ENCODE peak calls at places on chromosomes 16 and 17, in six cellular contexts. L, Y, V, Z, O and I are unnamed samples.

GRCh38 chr17:28716740-28717577 is 709 bp downstream of the RAB34 start:
- DNase-seq in Z (no peak), O (peak; percentile 66), L (no peak), Y (peak; percentile 88), V (peak; percentile 82), I (no peak)

GRCh38 chr17:34178047-34178446 is 77.0 kb upstream of the CCL2 start:
- DNase-seq in O (peak; percentile 84), Z (no peak), L (no peak), V (no peak), Y (no peak), I (no peak)

GRCh38 chr17:48593840-48594411 is 347 bp upstream of the HOXB5 start:
- DNase-seq in V (peak; percentile 92), Z (peak; percentile 74), Y (peak; percentile 97), L (peak; percentile 87), O (peak; percentile 87), I (peak; percentile 79)

GRCh38 chr17:12765544-12765943 is 23.8 kb upstream of the ARHGAP44 start:
- DNase-seq in Y (no peak), L (peak; percentile 7), V (no peak), Z (peak; percentile 38), O (no peak), I (no peak)

GRCh38 chr17:6303664-6304063 is 131.3 kb downstream of the AIPL1 start:
- DNase-seq in Y (no peak), V (no peak), Z (no peak), O (peak; percentile 77), L (peak; percentile 17), I (no peak)

GRCh38 chr17:71163121-71163812 is 957.6 kb upstream of the SOX9 start:
- DNase-seq in O (no peak), L (no peak), Y (no peak), V (no peak), Z (peak; percentile 77), I (no peak)

GRCh38 chr16:87850009-87851006 is 19.0 kb downstream of the SLC7A5 start:
- DNase-seq in Y (peak; percentile 89), L (peak; percentile 75), Z (peak; percentile 78), O (peak; percentile 82), V (no peak), I (no peak)

GRCh38 chr17:63293310-63293709 is 152.8 kb downstream of the CYB561 start:
- DNase-seq in O (no peak), Z (no peak), V (no peak), Y (no peak), L (no peak), I (no peak)

GRCh38 chr16:1152651-1153259 is at the start of gene CACNA1H:
- DNase-seq in Y (peak; percentile 89), O (peak; percentile 75), L (peak; percentile 95), Z (no peak), V (no peak), I (no peak)

GRCh38 chr16:17367932-17368331 is 102.8 kb downstream of the XYLT1 start:
- DNase-seq in V (peak; percentile 78), Z (no peak), L (peak; percentile 23), O (peak; percentile 92), Y (no peak), I (no peak)

GRCh38 chr17:35171834-35172233 is 22.4 kb downstream of the SLC35G3 start:
- DNase-seq in L (no peak), V (no peak), O (no peak), Z (no peak), Y (no peak), I (no peak)

GRCh38 chr17:49431743-49432142 is 17.1 kb upstream of the PHB1 start:
- DNase-seq in Z (no peak), Y (no peak), V (no peak), L (no peak), O (no peak), I (no peak)

GRCh38 chr17:5272313-5272712 is 9.8 kb upstream of the RABEP1 start:
- DNase-seq in V (no peak), O (no peak), Y (no peak), L (no peak), Z (no peak), I (no peak)

GRCh38 chr16:74035816-74036215 is 260.8 kb upstream of the PSMD7 start:
- DNase-seq in L (peak; percentile 19), O (peak; percentile 49), Y (no peak), Z (no peak), V (no peak), I (no peak)

GRCh38 chr16:4385789-4386451 is 14.3 kb downstream of the VASN start:
- DNase-seq in V (no peak), Z (no peak), O (no peak), Y (no peak), L (no peak), I (no peak)

GRCh38 chr16:1453316-1453715 is 9.0 kb upstream of the CCDC154 start:
- DNase-seq in L (no peak), O (no peak), V (no peak), Y (peak; percentile 63), Z (no peak), I (no peak)

GRCh38 chr16:56420613-56421012 is 4.7 kb downstream of the AMFR start:
- DNase-seq in L (no peak), Z (no peak), Y (no peak), V (no peak), O (no peak), I (no peak)
- H3K4me3 ChIP-seq in L (no peak overlapping the region), Z (no peak overlapping the region), Y (no peak overlapping the region), V (no peak overlapping the region), O (no peak overlapping the region), I (no peak overlapping the region)

GRCh38 chr16:88857728-88858339 is 907 bp downstream of the TRAPPC2L start:
- DNase-seq in Z (peak; percentile 76), V (peak; percentile 88), Y (peak; percentile 83), O (peak; percentile 80), L (peak; percentile 80), I (peak; percentile 57)
- TF ChIP-seq POLR2AphosphoS5 in Z (no peak), V (no peak), Y (no peak), O (no peak), L (no peak), I (no peak)

DNA sequence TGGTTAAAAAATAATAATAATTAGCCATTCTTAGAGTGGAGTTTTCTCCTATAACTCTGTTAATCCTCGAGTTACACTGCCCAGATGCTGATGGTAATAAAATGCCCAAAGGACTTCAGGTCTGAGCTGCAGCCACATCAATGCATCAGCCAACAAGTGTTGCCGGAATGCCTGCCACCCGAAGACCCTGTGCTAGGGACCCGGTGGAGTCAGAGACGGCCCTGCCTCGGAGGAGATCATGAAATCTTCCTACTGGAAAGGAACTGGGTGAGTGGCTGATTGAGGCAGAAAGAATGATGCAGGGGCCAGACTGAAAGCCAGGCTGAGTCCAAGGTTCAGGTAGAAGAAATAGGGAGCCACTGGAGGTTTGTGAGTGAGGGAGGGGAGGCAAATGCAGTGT is 100.2 kb downstream of the ZNF423 start:
- DNase-seq in V (no peak), Z (no peak), Y (no peak), L (no peak), O (no peak), I (no peak)
- H3K4me3 ChIP-seq in V (no peak overlapping the region), Z (peak overlapping the region; percentile 38), Y (no peak overlapping the region), L (no peak overlapping the region), O (peak overlapping the region; percentile 38), I (no peak overlapping the region)

GRCh38 chr17:44222112-44222869 is 2.8 kb upstream of the UBTF start:
- DNase-seq in L (no peak), O (peak; percentile 86), V (peak; percentile 95), Y (peak; percentile 93), Z (peak; percentile 76), I (peak; percentile 59)
- TF ChIP-seq POLR2AphosphoS5 in L (no peak), O (peak; percentile 43), V (peak; percentile 68), Y (peak; percentile 74), Z (peak; percentile 62), I (no peak)

GRCh38 chr16:52515068-52515671 is 31.8 kb downstream of the TOX3 start:
- DNase-seq in L (no peak), O (peak; percentile 57), Y (no peak), Z (no peak), V (no peak), I (no peak)
- H3K4me3 ChIP-seq in L (no peak overlapping the region), O (no peak overlapping the region), Y (no peak overlapping the region), Z (no peak overlapping the region), V (no peak overlapping the region), I (no peak overlapping the region)

DNA sequence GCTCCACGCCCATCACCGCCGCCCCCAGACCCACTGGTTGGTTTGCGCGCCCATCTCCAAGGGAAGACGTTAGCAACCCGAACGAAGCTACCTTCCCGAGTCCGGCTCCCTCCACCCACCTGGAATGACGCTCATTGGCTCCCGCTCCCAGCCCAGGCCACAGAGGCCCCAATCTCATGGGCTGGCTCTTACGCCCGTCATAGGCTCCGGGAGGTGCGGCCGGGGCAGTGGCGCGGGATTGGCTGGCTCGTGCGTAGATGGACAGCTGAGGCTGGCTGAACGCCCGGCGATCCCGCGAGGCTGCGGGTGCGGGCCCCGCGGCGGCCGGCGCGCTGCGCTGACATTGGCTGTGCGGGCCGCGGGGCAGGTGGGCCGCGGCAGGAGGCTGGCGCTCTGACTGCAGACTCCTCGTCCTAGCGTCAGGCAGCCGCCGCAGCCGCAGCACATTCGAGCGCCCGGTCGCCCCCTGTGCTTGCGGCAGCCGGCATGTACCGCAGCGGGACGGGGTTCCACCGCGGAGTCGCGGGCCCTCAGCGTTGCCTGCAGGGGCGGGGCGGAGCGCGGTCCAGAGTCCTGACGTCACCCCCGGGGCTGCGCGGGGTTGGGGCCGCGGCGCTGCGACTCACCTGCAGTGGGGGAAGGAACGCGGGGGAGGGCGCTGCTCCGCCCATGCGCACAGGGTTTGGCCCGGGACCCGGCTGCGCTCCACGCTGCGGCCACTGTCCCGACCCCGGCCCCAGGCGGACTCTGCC is 453 bp upstream of the MYH10 start:
- DNase-seq in L (peak; percentile 97), Z (peak; percentile 98), O (peak; percentile 100), V (peak; percentile 99), Y (peak; percentile 97), I (peak; percentile 98)
- TF ChIP-seq POLR2AphosphoS5 in L (no peak), Z (peak; percentile 52), O (peak; percentile 71), V (peak; percentile 70), Y (peak; percentile 33), I (peak; percentile 16)

GRCh38 chr16:53991181-53992056 is 287.5 kb downstream of the FTO start:
- DNase-seq in Y (no peak), Z (peak; percentile 29), O (peak; percentile 12), L (no peak), V (no peak), I (no peak)
- H3K4me3 ChIP-seq in Y (no peak overlapping the region), Z (no peak overlapping the region), O (no peak overlapping the region), L (no peak overlapping the region), V (no peak overlapping the region), I (peak overlapping the region; percentile 40)

GRCh38 chr16:25258856-25259179 is 1.2 kb upstream of the ZKSCAN2 start:
- DNase-seq in L (no peak), O (no peak), Z (no peak), V (no peak), Y (no peak), I (no peak)

GRCh38 chr16:25256821-25257503 is 683 bp downstream of the ZKSCAN2 start:
- DNase-seq in L (peak; percentile 30), Y (no peak), Z (no peak), V (no peak), O (peak; percentile 53), I (no peak)

GRCh38 chr16:25260416-25260815 is 2.8 kb upstream of the ZKSCAN2 start:
- DNase-seq in O (no peak), Z (no peak), L (no peak), V (no peak), Y (no peak), I (no peak)

GRCh38 chr16:25257956-25258855 is 561 bp upstream of the ZKSCAN2 start:
- DNase-seq in L (peak; percentile 83), Y (no peak), O (peak; percentile 93), Z (peak; percentile 82), V (peak; percentile 93), I (peak; percentile 86)

GRCh38 chr16:25257504-25257955 is at the start of gene ZKSCAN2:
- DNase-seq in Z (peak; percentile 92), Y (peak; percentile 97), L (peak; percentile 94), O (peak; percentile 93), V (peak; percentile 95), I (peak; percentile 86)
- TF ChIP-seq POLR2AphosphoS5 in Z (peak; percentile 80), Y (peak; percentile 75), L (peak; percentile 69), O (peak; percentile 21), V (peak; percentile 86), I (peak; percentile 71)